ENCODE peak calls at places on chromosome 7, in four cellular contexts. O is fibroblast of lung, C is HCT116, P is neural progenitor cell. R is an unnamed sample.

GRCh38 chr7:117098457-117098856 is 145.2 kb downstream of the ST7 start:
- DNase-seq in P (no peak), O (peak; percentile 98), C (no peak), R (peak; percentile 98)

GRCh38 chr7:121180436-121181063 is 148.2 kb upstream of the WNT16 start:
- DNase-seq in O (no peak), C (no peak), P (no peak), R (no peak)

GRCh38 chr7:7709263-7709662 is 9.1 kb downstream of the RPA3 start:
- DNase-seq in C (no peak), O (no peak), P (peak; percentile 58), R (no peak)

GRCh38 chr7:154744226-154744860 is 258.6 kb downstream of the PAXIP1 start:
- DNase-seq in C (no peak), P (peak; percentile 85), O (no peak), R (no peak)

GRCh38 chr7:151091431-151091830 is 5.2 kb downstream of the AGAP3 start:
- DNase-seq in C (no peak), O (no peak), P (peak; percentile 70), R (no peak)

GRCh38 chr7:37504791-37505190 is 56.1 kb upstream of the ELMO1 start:
- DNase-seq in O (no peak), C (no peak), P (no peak), R (no peak)

GRCh38 chr7:568031-568680 is 48.5 kb upstream of the PDGFA start:
- DNase-seq in O (no peak), C (no peak), P (no peak), R (no peak)

GRCh38 chr7:87874066-87874465 is 2.1 kb downstream of the SLC25A40 start:
- DNase-seq in P (no peak), C (no peak), O (no peak), R (no peak)

GRCh38 chr7:82468435-82468834 is 24.9 kb upstream of the CACNA2D1 start:
- DNase-seq in P (no peak), C (no peak), O (peak; percentile 52), R (peak; percentile 35)

GRCh38 chr7:121741896-121742295 is 131.1 kb upstream of the PTPRZ1 start:
- DNase-seq in P (no peak), O (peak; percentile 47), C (no peak), R (peak; percentile 37)

GRCh38 chr7:319267-319661 is 29.3 kb downstream of the FOXL3 start:
- DNase-seq in C (no peak), O (no peak), P (no peak), R (no peak)

GRCh38 chr7:154913645-154914579 is 89.0 kb downstream of the PAXIP1 start:
- DNase-seq in C (peak; percentile 53), O (peak; percentile 39), P (peak; percentile 85), R (peak; percentile 16)

GRCh38 chr7:150831851-150832250 is 20.5 kb upstream of the AOC1 start:
- DNase-seq in C (no peak), O (no peak), P (no peak), R (no peak)

GRCh38 chr7:84178013-84178412 is 16.6 kb downstream of the SEMA3A start:
- DNase-seq in P (no peak), O (peak; percentile 52), C (no peak), R (peak; percentile 47)

GRCh38 chr7:37142943-37143342 is 305.7 kb downstream of the ELMO1 start:
- DNase-seq in O (no peak), C (no peak), P (peak; percentile 24), R (no peak)

GRCh38 chr7:16170671-16171070 is 250.7 kb downstream of the CRPPA start:
- DNase-seq in P (no peak), C (no peak), O (no peak), R (no peak)

GRCh38 chr7:8627322-8627721 is 193.9 kb downstream of the NXPH1 start:
- DNase-seq in O (no peak), P (no peak), C (no peak), R (no peak)

GRCh38 chr7:30445770-30446169 is 32.8 kb downstream of the NOD1 start:
- DNase-seq in O (peak; percentile 36), P (peak; percentile 15), C (no peak), R (peak; percentile 24)
- TF ChIP-seq CTCF in O (peak; percentile 61), P (no peak), C (no peak), R (no peak)

DNA sequence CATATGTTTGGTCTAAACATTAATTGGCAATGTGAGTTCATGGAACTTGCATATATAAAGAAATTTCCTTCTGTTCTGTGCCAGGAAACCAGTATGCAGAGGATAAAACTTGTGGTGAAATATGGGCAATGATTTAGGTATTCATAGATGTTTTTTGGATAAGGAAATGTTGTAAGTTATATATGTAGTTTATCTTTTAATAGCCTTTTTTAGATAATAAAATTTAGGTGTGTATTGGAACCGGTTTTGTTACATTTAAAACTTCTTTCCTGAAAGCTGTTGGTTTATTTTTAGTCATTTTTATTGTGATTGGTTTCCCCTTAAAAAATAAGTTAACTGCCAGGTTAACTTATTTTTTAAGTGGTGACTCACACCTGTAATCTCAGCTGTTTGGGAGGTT is 22.1 kb downstream of the TAX1BP1 start:
- DNase-seq in C (no peak), O (no peak), P (no peak), R (no peak)
- H3K9ac ChIP-seq in C (no peak overlapping the region), O (no peak overlapping the region), P (no peak overlapping the region), R (no peak overlapping the region)

GRCh38 chr7:42126475-42127231 is 110.4 kb downstream of the GLI3 start:
- DNase-seq in O (no peak), P (no peak), C (no peak), R (no peak)

GRCh38 chr7:42125321-42125720 is 111.7 kb downstream of the GLI3 start:
- DNase-seq in O (no peak), C (no peak), P (peak; percentile 69), R (no peak)

GRCh38 chr7:42127232-42127622 is 109.8 kb downstream of the GLI3 start:
- DNase-seq in C (no peak), P (no peak), O (no peak), R (no peak)

GRCh38 chr7:42123716-42124115 is 113.3 kb downstream of the GLI3 start:
- DNase-seq in O (no peak), P (no peak), C (no peak), R (no peak)

DNA sequence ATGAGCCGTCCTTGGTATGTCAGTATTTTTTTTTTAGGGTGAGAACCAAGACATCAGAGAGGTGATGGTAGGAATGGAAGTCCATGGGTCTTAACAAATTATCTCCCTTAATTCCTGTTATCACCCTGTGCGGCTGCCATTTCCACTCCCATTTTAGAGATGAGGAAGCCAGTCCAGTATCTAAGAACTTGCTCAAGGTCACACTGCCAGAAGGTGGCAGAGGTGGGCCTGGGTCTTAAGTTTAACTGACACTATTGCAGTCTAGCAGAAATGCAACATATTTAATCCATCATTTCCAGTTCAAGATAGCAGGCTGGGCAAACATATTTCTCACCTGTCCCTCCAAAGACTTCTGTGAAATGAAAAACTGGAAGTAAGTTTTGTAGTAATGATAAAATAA is 108.3 kb downstream of the GLI3 start:
- DNase-seq in O (peak; percentile 15), P (peak; percentile 37), C (no peak), R (no peak)
- TF ChIP-seq CTCF in O (peak; percentile 30), P (peak; percentile 43), C (no peak), R (no peak)

DNA sequence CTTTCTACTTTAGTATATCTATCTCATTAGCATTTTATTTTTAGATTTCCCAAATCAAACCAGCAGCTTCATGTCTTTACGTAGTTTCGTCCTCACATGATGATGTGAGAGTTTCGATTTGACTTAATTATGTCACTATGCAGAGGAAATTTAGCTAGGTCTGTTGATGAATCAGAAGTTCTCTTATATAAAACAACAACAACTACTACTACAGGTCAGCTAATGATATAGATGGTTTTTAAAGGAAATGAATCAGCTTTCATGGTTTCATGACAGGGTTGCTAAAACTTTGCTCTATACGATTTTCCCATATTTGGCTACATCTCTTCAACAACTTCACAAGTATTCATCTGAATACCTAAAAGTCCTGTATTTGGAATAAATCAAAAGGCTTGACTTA is 28.6 kb downstream of the JAZF1 start:
- DNase-seq in C (no peak), O (peak; percentile 78), P (no peak), R (peak; percentile 74)
- H3K9ac ChIP-seq in C (no peak overlapping the region), O (no peak overlapping the region), P (no peak overlapping the region), R (peak overlapping the region; percentile 18)

DNA sequence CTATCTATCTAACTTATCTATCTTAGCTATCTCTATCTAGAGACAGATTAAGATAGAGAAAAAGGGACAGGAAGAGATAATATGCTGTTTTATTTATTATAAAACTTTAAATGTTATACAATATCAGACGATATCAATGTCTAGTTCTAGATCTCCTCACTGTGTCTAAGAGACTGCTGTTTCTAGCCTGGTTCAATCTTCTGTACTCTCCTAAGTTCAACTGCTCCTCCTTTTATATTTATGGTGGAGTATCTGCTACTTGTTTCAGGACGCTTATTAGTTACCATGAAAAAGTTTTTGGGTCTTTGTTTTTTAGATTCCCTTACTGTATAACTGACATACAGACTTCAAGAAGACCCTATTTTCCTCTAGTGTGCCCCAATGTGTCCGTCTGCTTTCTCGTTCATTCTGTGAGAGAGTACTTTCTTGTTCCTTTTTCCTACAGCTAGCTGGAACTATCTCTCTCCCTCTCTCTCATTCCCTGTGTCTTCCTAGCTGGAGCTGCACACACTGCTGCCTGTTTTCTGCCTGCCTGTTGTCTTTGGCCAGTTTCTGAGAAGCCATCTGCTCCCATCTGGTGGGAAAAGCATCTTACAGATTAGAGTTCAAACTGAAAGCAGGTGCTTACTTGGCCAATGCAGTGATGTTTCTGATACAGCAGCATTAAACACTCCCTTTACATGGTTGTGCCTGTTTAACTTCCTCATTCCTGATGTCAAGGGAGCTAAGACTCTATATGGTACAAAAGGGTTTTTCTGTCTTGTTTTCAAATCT is 49.4 kb upstream of the ARL4A start:
- DNase-seq in O (no peak), P (no peak), C (no peak), R (no peak)
- TF ChIP-seq CTCF in O (no peak), P (no peak), C (no peak), R (no peak)

GRCh38 chr7:129227646-129228578 is 3.1 kb downstream of the AHCYL2 start:
- DNase-seq in O (no peak), P (no peak), C (no peak), R (no peak)

GRCh38 chr7:129225931-129226572 is 1.2 kb downstream of the AHCYL2 start:
- DNase-seq in C (no peak), P (peak; percentile 39), O (no peak), R (no peak)

GRCh38 chr7:129225206-129225930 is 538 bp downstream of the AHCYL2 start:
- DNase-seq in P (peak; percentile 77), O (peak; percentile 48), C (no peak), R (peak; percentile 13)

GRCh38 chr7:129222064-129222463 is 2.8 kb upstream of the AHCYL2 start:
- DNase-seq in P (no peak), C (no peak), O (no peak), R (no peak)

GRCh38 chr7:129224251-129225205 is at the start of gene AHCYL2:
- DNase-seq in C (peak; percentile 95), O (peak; percentile 97), P (peak; percentile 99), R (peak; percentile 94)
- H3K9ac ChIP-seq in C (peak within 1 kb of the TSS; percentile 77), O (peak within 1 kb of the TSS; percentile 81), P (peak within 1 kb of the TSS; percentile 14), R (peak within 1 kb of the TSS; percentile 84)

DNA sequence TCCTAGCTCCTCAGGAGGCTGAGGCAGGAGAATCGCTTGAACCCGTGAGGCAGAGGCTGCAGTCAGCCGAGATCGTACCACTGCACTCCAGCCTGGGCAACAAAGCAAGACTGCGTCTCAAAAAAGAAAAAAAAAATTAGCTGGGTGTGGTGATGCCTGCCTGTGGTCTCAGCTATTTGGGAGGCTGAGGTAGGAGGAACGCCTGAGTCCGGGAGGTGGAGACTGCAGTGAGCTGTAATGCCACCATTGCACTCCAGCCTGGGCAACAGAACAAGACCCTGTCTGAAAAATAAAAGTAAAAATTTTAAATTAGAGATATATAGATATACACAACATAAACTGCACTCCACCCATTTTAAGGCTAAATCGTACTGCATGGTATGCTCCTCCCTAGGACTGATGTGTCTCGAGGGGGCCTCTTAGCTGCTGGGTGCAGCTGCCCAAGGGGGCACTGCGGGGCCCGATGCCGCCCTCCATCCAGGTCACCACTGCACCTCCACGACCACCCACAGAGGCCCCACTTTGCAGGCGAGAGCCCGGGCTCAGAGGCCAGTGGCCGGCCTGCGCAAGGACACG is 40.9 kb upstream of the FOXK1 start:
- DNase-seq in O (no peak), P (no peak), C (no peak), R (no peak)
- TF ChIP-seq CTCF in O (peak; percentile 12), P (peak; percentile 10), C (no peak), R (no peak)

R was measured in astrocyte.